ENCODE peak calls at places on chromosomes 1 and 21, in seven cellular contexts. G is ovary, T is GM12878, F is sigmoid colon, X is A549, U is tibial nerve, W is suprapubic skin. R is an unnamed sample.
A peak's percentile ranks its signal among the peaks of the same experiment; 100 is the strongest.

GRCh38 chr1:213260322-213261075 is 209.5 kb downstream of the RPS6KC1 start:
- DNase-seq in G (no peak), T (no peak), F (no peak), X (no peak), U (no peak), W (no peak), R (no peak)

GRCh38 chr1:203570805-203571204 is 55.8 kb upstream of the ATP2B4 start:
- DNase-seq in G (no peak), T (no peak), F (no peak), X (no peak), U (no peak), W (no peak), R (no peak)

GRCh38 chr1:225896937-225897549 is 8.1 kb upstream of the LEFTY1 start:
- DNase-seq in G (no peak), T (peak; percentile 90), F (no peak), X (peak; percentile 37), U (no peak), W (no peak), R (no peak)

GRCh38 chr1:12595839-12596821 is 21.9 kb downstream of the DHRS3 start:
- DNase-seq in G (peak; percentile 90), T (no peak), F (peak; percentile 97), X (peak; percentile 98), U (peak; percentile 71), W (peak; percentile 93), R (peak; percentile 91)

GRCh38 chr1:48552903-48553626 is 81.1 kb upstream of the SPATA6 start:
- DNase-seq in G (no peak), T (no peak), F (no peak), X (no peak), U (no peak), W (no peak), R (no peak)

GRCh38 chr1:22949807-22950462 is 22.7 kb downstream of the LACTBL1 start:
- DNase-seq in G (no peak), T (no peak), F (no peak), X (no peak), U (no peak), W (no peak), R (no peak)

GRCh38 chr1:1100296-1100695 is 15.6 kb downstream of the C1orf159 start:
- DNase-seq in G (peak; percentile 6), T (no peak), F (no peak), X (no peak), U (no peak), W (no peak), R (no peak)

GRCh38 chr1:232982238-232982944 is 32.0 kb downstream of the NTPCR start:
- DNase-seq in G (no peak), T (no peak), F (peak; percentile 10), X (peak; percentile 25), U (no peak), W (peak; percentile 69), R (no peak)

GRCh38 chr1:45620588-45621500 is 3.0 kb downstream of the CCDC17 start:
- DNase-seq in G (no peak), T (no peak), F (no peak), X (no peak), U (no peak), W (no peak), R (no peak)

GRCh38 chr1:94068831-94069648 is 51.9 kb downstream of the ABCA4 start:
- DNase-seq in G (no peak), T (no peak), F (peak; percentile 78), X (peak; percentile 73), U (no peak), W (no peak), R (no peak)

GRCh38 chr1:109771712-109772657 is 8.3 kb upstream of the EPS8L3 start:
- DNase-seq in G (peak; percentile 30), T (no peak), F (peak; percentile 48), X (no peak), U (no peak), W (peak; percentile 55), R (no peak)

GRCh38 chr21:29725025-29725736 is 214.6 kb downstream of the GRIK1 start:
- DNase-seq in G (no peak), T (no peak), F (no peak), X (no peak), U (no peak), W (no peak), R (no peak)

GRCh38 chr1:178310685-178311105 is 186.1 kb downstream of the CLEC20A start:
- DNase-seq in G (no peak), T (peak; percentile 20), F (no peak), X (peak; percentile 76), U (no peak), W (no peak), R (no peak)

GRCh38 chr1:230717251-230717650 is 3.3 kb upstream of the AGT start:
- DNase-seq in G (no peak), T (no peak), F (no peak), X (no peak), U (no peak), W (no peak), R (no peak)

GRCh38 chr1:111222308-111223125 is 5.0 kb upstream of the CHI3L2 start:
- DNase-seq in G (peak; percentile 59), T (peak; percentile 81), F (peak; percentile 83), X (peak; percentile 56), U (peak; percentile 71), W (peak; percentile 90), R (no peak)

GRCh38 chr1:204348722-204349121 is 11.0 kb downstream of the PLEKHA6 start:
- DNase-seq in G (peak; percentile 84), T (no peak), F (peak; percentile 84), X (no peak), U (peak; percentile 20), W (no peak), R (peak; percentile 55)

GRCh38 chr1:2602866-2603520 is 16.4 kb downstream of the PRXL2B start:
- DNase-seq in G (no peak), T (no peak), F (no peak), X (no peak), U (no peak), W (peak; percentile 62), R (no peak)

GRCh38 chr1:44025816-44026215 is 5.4 kb downstream of the SLC6A9 start:
- DNase-seq in G (no peak), T (no peak), F (no peak), X (no peak), U (no peak), W (no peak), R (no peak)

GRCh38 chr1:198156111-198156744 is 570 bp upstream of the NEK7 start:
- DNase-seq in G (peak; percentile 54), T (no peak), F (no peak), X (peak; percentile 85), U (peak; percentile 70), W (no peak), R (no peak)

GRCh38 chr1:52002038-52002917 is 11.8 kb upstream of the RAB3B start:
- DNase-seq in G (no peak), T (peak; percentile 65), F (no peak), X (peak; percentile 87), U (peak; percentile 95), W (no peak), R (peak; percentile 40)

DNA sequence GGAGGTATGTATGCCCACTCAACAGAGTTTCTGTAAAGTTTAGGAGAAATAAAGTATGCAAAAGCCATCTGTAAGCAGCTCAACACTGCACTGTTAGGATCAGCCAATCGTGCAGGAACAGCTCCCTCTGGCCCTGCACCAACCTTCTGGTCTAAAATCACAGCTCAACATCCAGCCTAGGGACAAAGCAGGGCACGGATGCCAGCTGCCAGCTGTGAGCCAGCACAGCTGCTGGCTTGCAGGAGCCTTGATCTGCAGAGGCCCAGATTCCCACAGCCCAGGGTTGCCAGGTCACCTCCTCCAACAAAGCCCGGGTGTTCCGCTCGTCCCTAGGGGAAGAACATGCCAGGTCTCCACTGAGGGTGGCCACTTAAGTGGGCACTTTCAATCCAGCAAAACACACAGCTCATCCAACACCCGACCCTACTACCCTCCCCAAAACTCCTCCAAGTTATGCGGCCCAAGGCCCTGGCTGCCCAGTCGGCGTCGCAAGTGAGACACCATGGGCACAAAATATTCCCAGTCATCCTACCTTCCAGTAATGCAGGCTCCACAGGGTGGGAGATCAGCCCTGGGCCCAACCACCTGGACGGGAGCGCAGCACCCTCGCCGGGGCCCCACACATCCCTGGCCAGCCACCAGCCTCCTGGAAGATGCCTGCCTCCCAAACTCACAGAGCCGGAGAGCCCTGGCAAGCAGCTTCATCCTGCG is 8.4 kb downstream of the ACOT7 start:
- DNase-seq in G (no peak), T (no peak), F (peak; percentile 88), X (no peak), U (no peak), W (no peak), R (no peak)
- H3K27ac ChIP-seq in G (no peak overlapping the region), T (no peak overlapping the region), F (peak overlapping the region; percentile 1), X (peak overlapping the region; percentile 83), U (peak overlapping the region; percentile 60), W (peak overlapping the region; percentile 52), R (no peak overlapping the region)

GRCh38 chr1:172931340-172931739 is 119.4 kb downstream of the TNFSF18 start:
- DNase-seq in G (no peak), T (no peak), F (no peak), X (no peak), U (no peak), W (no peak), R (no peak)

GRCh38 chr1:172929006-172929405 is 121.7 kb downstream of the TNFSF18 start:
- DNase-seq in G (no peak), T (no peak), F (no peak), X (no peak), U (no peak), W (no peak), R (no peak)

GRCh38 chr1:172926070-172926469 is 124.7 kb downstream of the TNFSF18 start:
- DNase-seq in G (no peak), T (no peak), F (no peak), X (no peak), U (no peak), W (no peak), R (no peak)

GRCh38 chr1:172930142-172930541 is 120.6 kb downstream of the TNFSF18 start:
- DNase-seq in G (no peak), T (no peak), F (no peak), X (no peak), U (no peak), W (no peak), R (no peak)

GRCh38 chr1:172928412-172928811 is 122.3 kb downstream of the TNFSF18 start:
- DNase-seq in G (no peak), T (no peak), F (no peak), X (no peak), U (no peak), W (no peak), R (no peak)
- H3K4me1 ChIP-seq in G (no peaks in the 10 kb centered on the region), T (no peaks in the 10 kb centered on the region), F (peaks cover 21% of the 10 kb centered on the region), X (peaks cover 21% of the 10 kb centered on the region), U (no peaks in the 10 kb centered on the region), W (peaks cover 14% of the 10 kb centered on the region), R (peaks cover 3% of the 10 kb centered on the region)

DNA sequence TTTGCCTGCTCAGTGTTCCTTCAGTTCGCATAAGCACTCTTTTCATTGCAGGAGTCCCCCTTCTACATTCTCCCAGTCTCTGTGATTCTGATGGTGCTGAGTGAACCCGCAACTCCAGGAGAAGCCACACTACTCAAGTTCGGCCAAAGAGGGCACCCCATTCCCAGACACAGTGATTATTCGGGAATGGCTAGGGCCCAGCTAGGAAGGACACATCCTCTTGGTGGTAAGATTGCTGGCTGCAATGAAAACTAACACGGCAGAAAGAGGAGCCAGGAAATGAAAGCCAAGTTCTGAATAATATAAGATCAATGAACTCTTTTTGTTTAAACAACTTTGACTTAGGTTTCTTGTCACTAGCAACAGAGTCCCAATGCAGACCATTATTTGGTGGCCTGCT is 14.9 kb downstream of the CREG1 start:
- DNase-seq in G (no peak), T (no peak), F (no peak), X (peak; percentile 48), U (no peak), W (no peak), R (no peak)
- TF ChIP-seq EP300 in G (no peak), T (no peak), F (no peak), X (no peak), U (no peak), W (no peak), R (no peak)

GRCh38 chr1:78101514-78101913 is 55.7 kb downstream of the GIPC2 start:
- DNase-seq in G (peak; percentile 19), T (no peak), F (no peak), X (peak; percentile 63), U (peak; percentile 10), W (no peak), R (peak; percentile 62)
- H3K27ac ChIP-seq in G (no peak overlapping the region), T (no peak overlapping the region), F (peak overlapping the region; percentile 11), X (peak overlapping the region; percentile 67), U (peak overlapping the region; percentile 61), W (no peak overlapping the region), R (no peak overlapping the region)

R was measured in upper lobe of left lung.